ENCODE peak calls at places on chromosomes 1 and 21, in six cellular contexts. One of them, this sample, is unnamed.

GRCh38 chr1:92478393-92478792 is 8.3 kb downstream of the GFI1 start:
- DNase-seq in A549: no peak
- DNase-seq in NB4: peak
- DNase-seq in endothelial cell: no peak
- DNase-seq in nephron progenitor cell: no peak
- DNase-seq in Calu3: no peak
- DNase-seq in this sample: no peak

GRCh38 chr1:72281637-72282270 is 585 bp downstream of the NEGR1 start:
- DNase-seq in A549: no peak
- DNase-seq in NB4: no peak
- DNase-seq in endothelial cell: no peak
- DNase-seq in nephron progenitor cell: no peak
- DNase-seq in Calu3: peak
- DNase-seq in this sample: no peak

GRCh38 chr21:35475768-35476167 is 426.7 kb upstream of the RUNX1 start:
- DNase-seq in A549: no peak
- DNase-seq in NB4: peak
- DNase-seq in endothelial cell: no peak
- DNase-seq in nephron progenitor cell: no peak
- DNase-seq in Calu3: no peak
- DNase-seq in this sample: no peak

GRCh38 chr21:46079357-46080170 is 18.3 kb upstream of the COL6A2 start:
- DNase-seq in A549: no peak
- DNase-seq in NB4: peak
- DNase-seq in endothelial cell: no peak
- DNase-seq in nephron progenitor cell: no peak
- DNase-seq in Calu3: no peak
- DNase-seq in this sample: no peak

GRCh38 chr1:50700226-50701020 is 259.6 kb downstream of the FAF1 start:
- DNase-seq in A549: no peak
- DNase-seq in NB4: no peak
- DNase-seq in endothelial cell: no peak
- DNase-seq in nephron progenitor cell: no peak
- DNase-seq in Calu3: no peak
- DNase-seq in this sample: no peak

GRCh38 chr1:56200446-56200845 is 378.9 kb downstream of the PLPP3 start:
- DNase-seq in A549: no peak
- DNase-seq in NB4: no peak
- DNase-seq in endothelial cell: no peak
- DNase-seq in nephron progenitor cell: no peak
- DNase-seq in Calu3: no peak
- DNase-seq in this sample: no peak

GRCh38 chr1:173332026-173332425 is 124.9 kb upstream of the TNFSF4 start:
- DNase-seq in A549: no peak
- DNase-seq in NB4: peak
- DNase-seq in endothelial cell: no peak
- DNase-seq in nephron progenitor cell: no peak
- DNase-seq in Calu3: no peak
- DNase-seq in this sample: no peak

GRCh38 chr21:45992311-45993209 is 11.0 kb downstream of the COL6A1 start:
- DNase-seq in A549: no peak
- DNase-seq in NB4: no peak
- DNase-seq in endothelial cell: peak
- DNase-seq in nephron progenitor cell: peak
- DNase-seq in Calu3: no peak
- DNase-seq in this sample: no peak

GRCh38 chr1:72322910-72323309 is 40.6 kb upstream of the NEGR1 start:
- DNase-seq in A549: no peak
- DNase-seq in NB4: no peak
- DNase-seq in endothelial cell: no peak
- DNase-seq in nephron progenitor cell: no peak
- DNase-seq in Calu3: no peak
- DNase-seq in this sample: no peak

GRCh38 chr1:206916000-206916709 is 5.6 kb downstream of the FCMR start:
- DNase-seq in A549: no peak
- DNase-seq in NB4: no peak
- DNase-seq in endothelial cell: no peak
- DNase-seq in nephron progenitor cell: no peak
- DNase-seq in Calu3: no peak
- DNase-seq in this sample: no peak

GRCh38 chr1:185483647-185484450 is 166.8 kb upstream of the IVNS1ABP start:
- DNase-seq in A549: peak
- DNase-seq in NB4: peak
- DNase-seq in endothelial cell: no peak
- DNase-seq in nephron progenitor cell: no peak
- DNase-seq in Calu3: no peak
- DNase-seq in this sample: no peak

GRCh38 chr1:19817160-19817559 is 2.1 kb upstream of the RNF186 start:
- DNase-seq in A549: no peak
- DNase-seq in NB4: no peak
- DNase-seq in endothelial cell: no peak
- DNase-seq in nephron progenitor cell: no peak
- DNase-seq in Calu3: no peak
- DNase-seq in this sample: no peak

GRCh38 chr1:29279896-29280779 is 43.8 kb downstream of the PTPRU start:
- DNase-seq in A549: no peak
- DNase-seq in NB4: no peak
- DNase-seq in endothelial cell: no peak
- DNase-seq in nephron progenitor cell: no peak
- DNase-seq in Calu3: no peak
- DNase-seq in this sample: no peak

GRCh38 chr1:39115271-39116110 is 89.0 kb upstream of the MACF1 start:
- DNase-seq in A549: no peak
- DNase-seq in NB4: peak
- DNase-seq in endothelial cell: no peak
- DNase-seq in nephron progenitor cell: no peak
- DNase-seq in Calu3: no peak
- DNase-seq in this sample: no peak

GRCh38 chr1:24505816-24506215 is 3.2 kb downstream of the RCAN3 start:
- DNase-seq in A549: no peak
- DNase-seq in NB4: no peak
- DNase-seq in endothelial cell: no peak
- DNase-seq in nephron progenitor cell: no peak
- DNase-seq in Calu3: no peak
- DNase-seq in this sample: no peak

GRCh38 chr21:42536601-42537000 is 22.9 kb downstream of the SLC37A1 start:
- DNase-seq in A549: no peak
- DNase-seq in NB4: no peak
- DNase-seq in endothelial cell: no peak
- DNase-seq in nephron progenitor cell: no peak
- DNase-seq in Calu3: no peak
- DNase-seq in this sample: no peak

GRCh38 chr21:42535602-42536171 is 22.0 kb downstream of the SLC37A1 start:
- DNase-seq in A549: no peak
- DNase-seq in NB4: no peak
- DNase-seq in endothelial cell: no peak
- DNase-seq in nephron progenitor cell: no peak
- DNase-seq in Calu3: no peak
- DNase-seq in this sample: peak

GRCh38 chr21:42539342-42539741 is 25.7 kb downstream of the SLC37A1 start:
- DNase-seq in A549: no peak
- DNase-seq in NB4: no peak
- DNase-seq in endothelial cell: no peak
- DNase-seq in nephron progenitor cell: no peak
- DNase-seq in Calu3: no peak
- DNase-seq in this sample: no peak

GRCh38 chr21:42538479-42539275 is 25.0 kb downstream of the SLC37A1 start:
- DNase-seq in A549: no peak
- DNase-seq in NB4: no peak
- DNase-seq in endothelial cell: no peak
- DNase-seq in nephron progenitor cell: no peak
- DNase-seq in Calu3: no peak
- DNase-seq in this sample: no peak

DNA sequence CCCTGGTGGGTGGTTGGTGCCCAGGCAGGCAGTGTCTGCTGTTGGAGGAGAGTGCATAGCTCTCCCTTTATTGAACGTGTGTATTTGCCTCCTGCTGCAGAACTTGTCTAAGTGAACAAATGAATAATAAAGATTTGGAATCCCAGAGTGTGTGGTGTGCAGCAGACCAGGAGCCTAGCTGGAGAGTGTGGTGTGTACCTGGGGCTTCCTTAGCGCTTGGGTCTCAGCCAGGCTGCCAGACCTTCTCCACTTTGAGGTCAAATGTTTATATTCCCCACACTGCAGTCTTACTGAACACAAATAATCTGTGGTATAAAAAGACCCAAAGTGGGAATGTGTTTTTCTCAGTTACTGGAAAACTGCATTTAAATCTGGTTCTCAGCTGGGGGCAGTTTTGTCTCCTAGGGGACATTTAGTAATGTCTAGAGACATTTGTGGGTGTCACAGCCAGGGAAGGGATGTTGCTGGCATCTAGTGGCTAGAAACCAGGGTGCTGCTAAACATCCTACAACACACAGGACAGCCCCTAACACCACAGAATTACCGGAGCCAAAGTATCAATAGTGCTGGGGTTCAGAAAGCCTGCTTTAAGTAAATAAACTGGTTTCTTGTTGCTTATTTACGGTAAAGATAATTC is 23.6 kb downstream of the SLC37A1 start:
- DNase-seq in A549: no peak
- DNase-seq in NB4: peak
- DNase-seq in endothelial cell: no peak
- DNase-seq in nephron progenitor cell: no peak
- DNase-seq in Calu3: no peak
- DNase-seq in this sample: no peak
- TF ChIP-seq CTCF in A549: peak
- TF ChIP-seq CTCF in NB4: peak
- TF ChIP-seq CTCF in endothelial cell: no peak
- TF ChIP-seq CTCF in nephron progenitor cell: peak
- TF ChIP-seq CTCF in Calu3: no peak
- TF ChIP-seq CTCF in this sample: peak

GRCh38 chr1:205739348-205740160 is 10.4 kb downstream of the NUCKS1 start:
- DNase-seq in A549: no peak
- DNase-seq in NB4: peak
- DNase-seq in endothelial cell: no peak
- DNase-seq in nephron progenitor cell: no peak
- DNase-seq in Calu3: no peak
- DNase-seq in this sample: no peak
- TF ChIP-seq CTCF in A549: peak
- TF ChIP-seq CTCF in NB4: no peak
- TF ChIP-seq CTCF in endothelial cell: no peak
- TF ChIP-seq CTCF in nephron progenitor cell: no peak
- TF ChIP-seq CTCF in Calu3: no peak
- TF ChIP-seq CTCF in this sample: no peak

DNA sequence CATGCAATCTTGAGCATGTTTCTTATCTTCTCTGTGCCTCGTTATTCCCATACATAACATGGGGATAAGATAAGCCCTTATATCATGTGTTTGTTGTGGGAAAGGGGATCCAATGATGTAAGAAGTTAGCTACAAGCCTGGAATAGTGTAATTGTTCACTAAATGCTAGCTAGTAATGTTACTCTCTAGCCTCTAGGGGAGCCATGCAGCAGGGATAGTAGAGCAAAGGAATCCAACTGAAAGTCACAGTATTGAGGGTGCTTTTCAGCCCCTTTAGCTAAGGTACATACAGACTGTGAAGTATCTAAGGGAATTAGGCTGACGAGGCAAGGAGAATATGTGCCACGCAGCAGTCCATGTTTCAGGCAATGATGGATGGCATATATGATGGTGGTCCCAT is 46.9 kb downstream of the IL23R start:
- DNase-seq in A549: peak
- DNase-seq in NB4: peak
- DNase-seq in endothelial cell: peak
- DNase-seq in nephron progenitor cell: no peak
- DNase-seq in Calu3: peak
- DNase-seq in this sample: no peak
- TF ChIP-seq CTCF in A549: peak
- TF ChIP-seq CTCF in NB4: peak
- TF ChIP-seq CTCF in endothelial cell: peak
- TF ChIP-seq CTCF in nephron progenitor cell: peak
- TF ChIP-seq CTCF in Calu3: peak
- TF ChIP-seq CTCF in this sample: peak

GRCh38 chr21:29298348-29299045 is at the start of gene BACH1:
- DNase-seq in A549: peak
- DNase-seq in NB4: peak
- DNase-seq in endothelial cell: peak
- DNase-seq in nephron progenitor cell: peak
- DNase-seq in Calu3: peak
- DNase-seq in this sample: peak
- TF ChIP-seq CTCF in A549: peak
- TF ChIP-seq CTCF in NB4: no peak
- TF ChIP-seq CTCF in endothelial cell: peak
- TF ChIP-seq CTCF in nephron progenitor cell: no peak
- TF ChIP-seq CTCF in Calu3: no peak
- TF ChIP-seq CTCF in this sample: peak

DNA sequence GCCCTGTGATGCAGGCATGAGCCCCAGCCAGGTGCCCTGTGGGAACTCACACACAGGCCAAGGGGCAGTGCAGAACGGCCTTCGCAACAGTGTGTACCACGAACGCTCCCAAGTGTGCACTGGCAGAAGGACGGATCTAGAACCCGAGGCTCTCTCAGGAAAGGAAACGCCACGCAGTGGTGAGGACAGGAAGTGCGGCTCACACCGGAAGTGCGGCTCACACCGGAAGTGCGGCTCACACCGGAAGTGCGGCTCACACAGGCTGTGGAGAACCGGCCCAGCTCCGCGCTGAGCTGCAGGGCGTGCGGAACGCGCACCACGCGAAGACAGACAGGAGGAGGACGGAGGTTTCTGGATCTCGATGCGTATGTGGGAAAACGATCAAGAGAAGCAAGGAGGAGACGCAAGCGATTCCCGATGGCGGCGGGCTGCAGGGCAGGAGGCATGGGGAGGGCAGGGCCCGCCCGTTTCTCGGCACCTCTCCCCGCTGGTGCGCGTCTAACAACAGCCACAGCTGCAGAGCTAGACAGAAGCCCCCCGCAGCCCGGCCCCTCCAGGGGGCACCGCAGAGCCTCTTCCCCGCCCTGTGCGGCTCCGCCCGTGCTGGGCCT is 35.9 kb upstream of the TMEM52 start:
- DNase-seq in A549: no peak
- DNase-seq in NB4: no peak
- DNase-seq in endothelial cell: no peak
- DNase-seq in nephron progenitor cell: no peak
- DNase-seq in Calu3: no peak
- DNase-seq in this sample: no peak
- TF ChIP-seq CTCF in A549: no peak
- TF ChIP-seq CTCF in NB4: peak
- TF ChIP-seq CTCF in endothelial cell: peak
- TF ChIP-seq CTCF in nephron progenitor cell: peak
- TF ChIP-seq CTCF in Calu3: no peak
- TF ChIP-seq CTCF in this sample: no peak

GRCh38 chr1:189149547-189150375 is 1327.9 kb downstream of the BRINP3 start:
- DNase-seq in A549: peak
- DNase-seq in NB4: peak
- DNase-seq in endothelial cell: no peak
- DNase-seq in nephron progenitor cell: no peak
- DNase-seq in Calu3: peak
- DNase-seq in this sample: no peak
- TF ChIP-seq CTCF in A549: peak
- TF ChIP-seq CTCF in NB4: no peak
- TF ChIP-seq CTCF in endothelial cell: no peak
- TF ChIP-seq CTCF in nephron progenitor cell: no peak
- TF ChIP-seq CTCF in Calu3: peak
- TF ChIP-seq CTCF in this sample: no peak

This sample was measured in GM10248.